ENCODE peak calls at places on chromosomes 7 and 10, in seven cellular contexts. One of them, this sample, is unnamed.

GRCh38 chr7:128381161-128381821 is 19.8 kb upstream of the PRRT4 start:
- DNase-seq in neuronal stem cell: no peak
- DNase-seq in IMR-90: no peak
- DNase-seq in H9: peak
- DNase-seq in H1: peak
- DNase-seq in mesenchymal stem cell: no peak
- DNase-seq in trophoblast cell: no peak
- DNase-seq in this sample: peak

GRCh38 chr10:33723181-33723580 is 388.7 kb upstream of the NRP1 start:
- DNase-seq in neuronal stem cell: no peak
- DNase-seq in IMR-90: no peak
- DNase-seq in H9: no peak
- DNase-seq in H1: no peak
- DNase-seq in mesenchymal stem cell: peak
- DNase-seq in trophoblast cell: no peak
- DNase-seq in this sample: no peak

GRCh38 chr10:21214329-21214728 is 311.2 kb downstream of the SKIDA1 start:
- DNase-seq in neuronal stem cell: no peak
- DNase-seq in IMR-90: no peak
- DNase-seq in H9: no peak
- DNase-seq in H1: no peak
- DNase-seq in mesenchymal stem cell: no peak
- DNase-seq in trophoblast cell: no peak
- DNase-seq in this sample: no peak

GRCh38 chr7:142556745-142557144 is 192.5 kb upstream of the PRSS1 start:
- DNase-seq in neuronal stem cell: no peak
- DNase-seq in IMR-90: peak
- DNase-seq in H9: peak
- DNase-seq in H1: no peak
- DNase-seq in mesenchymal stem cell: peak
- DNase-seq in trophoblast cell: peak
- DNase-seq in this sample: peak

GRCh38 chr10:121583258-121583657 is 15.0 kb downstream of the FGFR2 start:
- DNase-seq in neuronal stem cell: no peak
- DNase-seq in IMR-90: no peak
- DNase-seq in H9: no peak
- DNase-seq in H1: no peak
- DNase-seq in mesenchymal stem cell: no peak
- DNase-seq in trophoblast cell: no peak
- DNase-seq in this sample: no peak

GRCh38 chr10:122338609-122339441 is 35.7 kb upstream of the PLEKHA1 start:
- DNase-seq in neuronal stem cell: no peak
- DNase-seq in IMR-90: no peak
- DNase-seq in H9: no peak
- DNase-seq in H1: no peak
- DNase-seq in mesenchymal stem cell: no peak
- DNase-seq in trophoblast cell: no peak
- DNase-seq in this sample: no peak

GRCh38 chr7:11620822-11621395 is 211.1 kb downstream of the THSD7A start:
- DNase-seq in neuronal stem cell: no peak
- DNase-seq in IMR-90: no peak
- DNase-seq in H9: no peak
- DNase-seq in H1: no peak
- DNase-seq in mesenchymal stem cell: no peak
- DNase-seq in trophoblast cell: no peak
- DNase-seq in this sample: no peak

GRCh38 chr10:124680675-124681074 is 63.5 kb downstream of the FAM53B start:
- DNase-seq in neuronal stem cell: no peak
- DNase-seq in IMR-90: peak
- DNase-seq in H9: no peak
- DNase-seq in H1: no peak
- DNase-seq in mesenchymal stem cell: peak
- DNase-seq in trophoblast cell: peak
- DNase-seq in this sample: no peak

GRCh38 chr7:127250312-127251047 is 2.3 kb downstream of the GRM8 start:
- DNase-seq in neuronal stem cell: no peak
- DNase-seq in IMR-90: no peak
- DNase-seq in H9: no peak
- DNase-seq in H1: no peak
- DNase-seq in mesenchymal stem cell: no peak
- DNase-seq in trophoblast cell: no peak
- DNase-seq in this sample: no peak

GRCh38 chr10:37865957-37866671 is 8.7 kb upstream of the ZNF248 start:
- DNase-seq in neuronal stem cell: no peak
- DNase-seq in IMR-90: no peak
- DNase-seq in H9: no peak
- DNase-seq in H1: no peak
- DNase-seq in mesenchymal stem cell: no peak
- DNase-seq in trophoblast cell: no peak
- DNase-seq in this sample: no peak

GRCh38 chr10:1492641-1493040 is 244.7 kb downstream of the ADARB2 start:
- DNase-seq in neuronal stem cell: no peak
- DNase-seq in IMR-90: no peak
- DNase-seq in H9: no peak
- DNase-seq in H1: no peak
- DNase-seq in mesenchymal stem cell: no peak
- DNase-seq in trophoblast cell: no peak
- DNase-seq in this sample: no peak

GRCh38 chr10:13816195-13816926 is 229.6 kb downstream of the PRPF18 start:
- DNase-seq in neuronal stem cell: no peak
- DNase-seq in IMR-90: peak
- DNase-seq in H9: no peak
- DNase-seq in H1: no peak
- DNase-seq in mesenchymal stem cell: peak
- DNase-seq in trophoblast cell: no peak
- DNase-seq in this sample: no peak

GRCh38 chr7:148624735-148625134 is 34.2 kb downstream of the C7orf33 start:
- DNase-seq in neuronal stem cell: no peak
- DNase-seq in IMR-90: no peak
- DNase-seq in H9: no peak
- DNase-seq in H1: no peak
- DNase-seq in mesenchymal stem cell: no peak
- DNase-seq in trophoblast cell: no peak
- DNase-seq in this sample: no peak

GRCh38 chr7:137992738-137993394 is 9.0 kb downstream of the CREB3L2 start:
- DNase-seq in neuronal stem cell: no peak
- DNase-seq in IMR-90: peak
- DNase-seq in H9: no peak
- DNase-seq in H1: no peak
- DNase-seq in mesenchymal stem cell: peak
- DNase-seq in trophoblast cell: peak
- DNase-seq in this sample: no peak

GRCh38 chr10:13296476-13296875 is 3.4 kb downstream of the PHYH start:
- DNase-seq in neuronal stem cell: no peak
- DNase-seq in IMR-90: no peak
- DNase-seq in H9: no peak
- DNase-seq in H1: no peak
- DNase-seq in mesenchymal stem cell: no peak
- DNase-seq in trophoblast cell: no peak
- DNase-seq in this sample: no peak

GRCh38 chr10:112546474-112546873 is 99.5 kb downstream of the VTI1A start:
- DNase-seq in neuronal stem cell: no peak
- DNase-seq in IMR-90: no peak
- DNase-seq in H9: no peak
- DNase-seq in H1: no peak
- DNase-seq in mesenchymal stem cell: no peak
- DNase-seq in trophoblast cell: no peak
- DNase-seq in this sample: no peak

GRCh38 chr10:121469797-121470606 is 128.2 kb downstream of the FGFR2 start:
- DNase-seq in neuronal stem cell: no peak
- DNase-seq in IMR-90: no peak
- DNase-seq in H9: no peak
- DNase-seq in H1: no peak
- DNase-seq in mesenchymal stem cell: no peak
- DNase-seq in trophoblast cell: no peak
- DNase-seq in this sample: no peak

GRCh38 chr7:83646027-83646426 is 2.9 kb downstream of the SEMA3E start:
- DNase-seq in neuronal stem cell: no peak
- DNase-seq in IMR-90: no peak
- DNase-seq in H9: no peak
- DNase-seq in H1: no peak
- DNase-seq in mesenchymal stem cell: no peak
- DNase-seq in trophoblast cell: no peak
- DNase-seq in this sample: no peak

GRCh38 chr7:83643012-83643411 is 5.9 kb downstream of the SEMA3E start:
- DNase-seq in neuronal stem cell: no peak
- DNase-seq in IMR-90: no peak
- DNase-seq in H9: no peak
- DNase-seq in H1: no peak
- DNase-seq in mesenchymal stem cell: no peak
- DNase-seq in trophoblast cell: no peak
- DNase-seq in this sample: no peak

GRCh38 chr7:83640240-83640639 is 8.7 kb downstream of the SEMA3E start:
- DNase-seq in neuronal stem cell: no peak
- DNase-seq in IMR-90: no peak
- DNase-seq in H9: no peak
- DNase-seq in H1: no peak
- DNase-seq in mesenchymal stem cell: peak
- DNase-seq in trophoblast cell: no peak
- DNase-seq in this sample: no peak

GRCh38 chr7:83643754-83644153 is 5.2 kb downstream of the SEMA3E start:
- DNase-seq in neuronal stem cell: no peak
- DNase-seq in IMR-90: no peak
- DNase-seq in H9: no peak
- DNase-seq in H1: no peak
- DNase-seq in mesenchymal stem cell: no peak
- DNase-seq in trophoblast cell: no peak
- DNase-seq in this sample: no peak

DNA sequence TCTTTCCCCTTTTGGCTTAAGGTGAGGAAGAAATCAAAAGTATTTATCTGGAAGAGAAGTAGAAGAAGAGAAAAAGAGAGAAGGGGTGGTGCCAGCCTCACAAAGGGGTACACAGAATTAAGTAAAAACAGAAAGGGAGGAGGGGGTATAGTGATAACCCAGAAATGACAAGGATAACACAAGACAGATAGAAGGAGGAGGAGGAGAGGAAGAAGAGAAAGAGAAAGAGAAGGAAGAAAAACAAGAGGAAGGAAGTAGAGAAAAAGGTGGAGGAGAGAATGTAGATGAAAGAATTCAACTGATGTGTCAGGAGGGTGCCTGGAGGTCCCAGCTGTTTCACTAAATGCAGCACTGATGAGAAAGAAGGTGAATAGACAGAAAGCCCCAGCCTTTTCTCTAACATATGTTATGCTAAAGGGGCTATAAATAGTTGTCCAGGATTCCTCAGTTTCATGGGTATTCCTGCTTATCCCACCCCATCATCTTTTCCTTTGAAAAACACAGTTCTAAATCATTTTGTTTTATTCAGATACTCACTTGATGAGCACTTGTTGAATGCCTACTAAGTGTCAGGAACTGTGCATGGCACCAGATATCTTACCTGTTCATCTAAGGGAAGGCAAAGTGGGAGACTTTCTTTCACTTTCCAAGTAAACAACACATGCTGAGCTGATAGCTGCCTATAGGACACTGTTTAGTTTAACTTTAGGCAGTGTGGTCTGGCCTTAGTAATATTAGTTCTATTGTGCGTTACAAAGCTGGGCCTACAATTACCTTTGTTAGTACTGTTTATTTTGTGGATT is 8.0 kb downstream of the SEMA3E start:
- DNase-seq in neuronal stem cell: no peak
- DNase-seq in IMR-90: no peak
- DNase-seq in H9: no peak
- DNase-seq in H1: no peak
- DNase-seq in mesenchymal stem cell: no peak
- DNase-seq in trophoblast cell: no peak
- DNase-seq in this sample: peak
- H2BK5ac ChIP-seq in neuronal stem cell: no peak
- H2BK5ac ChIP-seq in IMR-90: no peak
- H2BK5ac ChIP-seq in H9: no peak
- H2BK5ac ChIP-seq in H1: no peak
- H2BK5ac ChIP-seq in mesenchymal stem cell: no peak
- H2BK5ac ChIP-seq in trophoblast cell: no peak
- H2BK5ac ChIP-seq in this sample: no peak

GRCh38 chr7:79876769-79877362 is 257.8 kb upstream of the GNAI1 start:
- DNase-seq in neuronal stem cell: no peak
- DNase-seq in IMR-90: peak
- DNase-seq in H9: no peak
- DNase-seq in H1: no peak
- DNase-seq in mesenchymal stem cell: peak
- DNase-seq in trophoblast cell: peak
- DNase-seq in this sample: no peak
- H2BK5ac ChIP-seq in neuronal stem cell: no peak
- H2BK5ac ChIP-seq in IMR-90: peak
- H2BK5ac ChIP-seq in H9: no peak
- H2BK5ac ChIP-seq in H1: no peak
- H2BK5ac ChIP-seq in mesenchymal stem cell: no peak
- H2BK5ac ChIP-seq in trophoblast cell: no peak
- H2BK5ac ChIP-seq in this sample: no peak

DNA sequence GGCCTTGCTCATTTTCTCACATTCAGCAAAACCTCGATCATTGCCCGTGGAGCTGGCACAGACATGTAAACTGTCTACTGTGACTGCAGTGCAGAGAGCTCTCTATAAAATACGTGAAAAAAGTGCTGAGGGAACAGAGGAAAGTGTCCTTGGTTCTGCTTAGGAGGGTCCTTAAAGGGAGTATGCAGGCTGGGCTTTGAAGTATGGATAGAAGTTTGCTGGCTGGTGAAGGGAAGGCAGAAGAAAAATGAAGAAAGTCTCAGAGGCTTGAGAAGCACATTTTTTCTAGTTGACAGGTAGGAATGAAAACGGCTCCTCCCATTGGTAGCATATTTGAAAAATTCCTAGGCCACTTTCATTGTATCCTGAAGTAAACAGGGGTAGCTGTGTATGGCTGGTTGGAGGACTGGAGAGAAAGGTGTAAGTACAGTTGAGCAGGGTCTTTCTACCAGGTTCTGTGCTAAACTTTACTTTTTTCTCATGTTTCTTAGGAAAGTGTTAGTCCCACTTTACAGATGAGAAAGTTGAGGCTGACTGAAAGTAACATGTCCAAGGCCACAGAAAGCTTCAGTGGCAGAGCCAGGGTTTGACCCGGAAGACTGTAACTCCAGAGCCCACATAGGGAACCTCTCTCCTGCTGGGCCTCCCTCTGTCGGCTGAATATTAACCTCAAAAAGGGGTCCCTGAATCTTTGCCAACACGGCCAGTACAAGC is 63.0 kb upstream of the PPIF start:
- DNase-seq in neuronal stem cell: no peak
- DNase-seq in IMR-90: no peak
- DNase-seq in H9: no peak
- DNase-seq in H1: no peak
- DNase-seq in mesenchymal stem cell: no peak
- DNase-seq in trophoblast cell: peak
- DNase-seq in this sample: no peak
- H2BK5ac ChIP-seq in neuronal stem cell: no peak
- H2BK5ac ChIP-seq in IMR-90: no peak
- H2BK5ac ChIP-seq in H9: no peak
- H2BK5ac ChIP-seq in H1: no peak
- H2BK5ac ChIP-seq in mesenchymal stem cell: no peak
- H2BK5ac ChIP-seq in trophoblast cell: no peak
- H2BK5ac ChIP-seq in this sample: no peak

DNA sequence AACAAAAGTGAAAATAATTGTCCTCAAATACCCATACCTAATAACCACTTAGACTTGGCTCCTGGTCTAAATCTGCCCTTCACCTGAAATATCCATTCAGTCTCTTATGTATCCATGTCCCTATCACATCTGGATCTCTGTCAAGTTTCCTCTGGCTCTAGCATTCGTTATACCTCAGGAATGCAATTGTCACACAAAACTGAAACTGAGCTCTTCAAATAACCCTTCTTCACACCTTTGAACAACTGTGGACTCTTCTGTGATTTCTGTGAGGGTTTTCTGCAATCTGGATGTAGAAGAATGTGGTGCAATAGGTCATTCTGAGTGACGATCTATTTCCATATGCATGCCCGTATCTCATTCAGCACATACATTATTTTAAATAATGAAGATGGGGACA is 53.5 kb upstream of the FGL2 start:
- DNase-seq in neuronal stem cell: no peak
- DNase-seq in IMR-90: no peak
- DNase-seq in H9: no peak
- DNase-seq in H1: no peak
- DNase-seq in mesenchymal stem cell: no peak
- DNase-seq in trophoblast cell: peak
- DNase-seq in this sample: peak
- H2BK5ac ChIP-seq in neuronal stem cell: no peak
- H2BK5ac ChIP-seq in IMR-90: peak
- H2BK5ac ChIP-seq in H9: no peak
- H2BK5ac ChIP-seq in H1: no peak
- H2BK5ac ChIP-seq in mesenchymal stem cell: no peak
- H2BK5ac ChIP-seq in trophoblast cell: no peak
- H2BK5ac ChIP-seq in this sample: no peak

This sample was measured in mesendoderm.